ENCODE peak calls at places on chromosome 7, in six cellular contexts. U, Q, B, Z, N and A are unnamed samples.

GRCh38 chr7:49778731-49779270 is 5.4 kb downstream of the VWC2 start:
- DNase-seq in U (no peak), Q (no peak), B (no peak), Z (no peak), N (no peak), A (no peak)

GRCh38 chr7:88761779-88762178 is 2.3 kb downstream of the ZNF804B start:
- DNase-seq in U (no peak), Q (no peak), B (no peak), Z (no peak), N (no peak), A (no peak)

GRCh38 chr7:32536585-32536984 is 41.3 kb downstream of the AVL9 start:
- DNase-seq in U (no peak), Q (no peak), B (no peak), Z (no peak), N (peak; percentile 24), A (no peak)

GRCh38 chr7:82428186-82428961 is 15.2 kb downstream of the CACNA2D1 start:
- DNase-seq in U (no peak), Q (no peak), B (no peak), Z (no peak), N (no peak), A (no peak)

GRCh38 chr7:107187774-107188173 is 19.0 kb downstream of the HBP1 start:
- DNase-seq in U (no peak), Q (no peak), B (no peak), Z (no peak), N (no peak), A (no peak)

GRCh38 chr7:44448922-44449321 is 41.5 kb downstream of the NUDCD3 start:
- DNase-seq in U (no peak), Q (no peak), B (no peak), Z (no peak), N (no peak), A (no peak)

GRCh38 chr7:98287486-98287959 is 6.0 kb downstream of the BRI3 start:
- DNase-seq in U (no peak), Q (no peak), B (no peak), Z (no peak), N (no peak), A (no peak)

GRCh38 chr7:96225251-96225650 is 96.6 kb downstream of the SLC25A13 start:
- DNase-seq in U (no peak), Q (no peak), B (no peak), Z (no peak), N (no peak), A (no peak)